ENCODE peak calls at places on chromosomes 4 and X, in six cellular contexts. One of them, this sample, is unnamed.

GRCh38 chrX:39397561-39398200 is 596.4 kb downstream of the MID1IP1 start:
- DNase-seq in fibroblast of lung: no peak
- DNase-seq in EL: no peak
- DNase-seq in GM20000: no peak
- DNase-seq in ELR: no peak
- DNase-seq in NCI-H1092: peak
- DNase-seq in this sample: no peak

GRCh38 chr4:66575024-66575696 is 904.9 kb upstream of the EPHA5 start:
- DNase-seq in ELR: peak
- DNase-seq in EL: peak
- DNase-seq in NCI-H1092: no peak
- DNase-seq in fibroblast of lung: peak
- DNase-seq in GM20000: no peak
- DNase-seq in this sample: no peak

GRCh38 chr4:117154251-117154650 is 68.9 kb upstream of the TRAM1L1 start:
- DNase-seq in EL: no peak
- DNase-seq in NCI-H1092: no peak
- DNase-seq in GM20000: no peak
- DNase-seq in fibroblast of lung: no peak
- DNase-seq in ELR: no peak
- DNase-seq in this sample: no peak

GRCh38 chr4:89166971-89167475 is 55.7 kb downstream of the TIGD2 start:
- DNase-seq in fibroblast of lung: peak
- DNase-seq in ELR: no peak
- DNase-seq in GM20000: no peak
- DNase-seq in EL: no peak
- DNase-seq in NCI-H1092: no peak
- DNase-seq in this sample: peak

GRCh38 chrX:1316527-1316926 is 20.1 kb upstream of the IL3RA start:
- DNase-seq in NCI-H1092: no peak
- DNase-seq in ELR: no peak
- DNase-seq in EL: no peak
- DNase-seq in fibroblast of lung: no peak
- DNase-seq in GM20000: no peak
- DNase-seq in this sample: no peak

GRCh38 chr4:38663021-38663800 is 788 bp upstream of the KLF3 start:
- DNase-seq in GM20000: no peak
- DNase-seq in fibroblast of lung: peak
- DNase-seq in ELR: no peak
- DNase-seq in NCI-H1092: no peak
- DNase-seq in EL: no peak
- DNase-seq in this sample: peak

GRCh38 chr4:52588097-52588496 is 71.0 kb downstream of the USP46 start:
- DNase-seq in fibroblast of lung: peak
- DNase-seq in EL: peak
- DNase-seq in ELR: peak
- DNase-seq in NCI-H1092: peak
- DNase-seq in GM20000: peak
- DNase-seq in this sample: no peak

GRCh38 chr4:52015366-52015765 is 4.8 kb downstream of the LRRC66 start:
- DNase-seq in EL: no peak
- DNase-seq in GM20000: no peak
- DNase-seq in fibroblast of lung: peak
- DNase-seq in ELR: peak
- DNase-seq in NCI-H1092: no peak
- DNase-seq in this sample: no peak

GRCh38 chrX:71540801-71541545 is 8.1 kb downstream of the OGT start:
- DNase-seq in ELR: no peak
- DNase-seq in fibroblast of lung: no peak
- DNase-seq in NCI-H1092: no peak
- DNase-seq in EL: no peak
- DNase-seq in GM20000: peak
- DNase-seq in this sample: no peak

GRCh38 chr4:146333187-146333894 is 119.0 kb downstream of the REELD1 start:
- DNase-seq in fibroblast of lung: peak
- DNase-seq in GM20000: peak
- DNase-seq in NCI-H1092: no peak
- DNase-seq in EL: peak
- DNase-seq in ELR: peak
- DNase-seq in this sample: no peak

GRCh38 chr4:182297659-182298058 is 54.5 kb downstream of the TENM3 start:
- DNase-seq in NCI-H1092: no peak
- DNase-seq in EL: peak
- DNase-seq in GM20000: no peak
- DNase-seq in fibroblast of lung: peak
- DNase-seq in ELR: peak
- DNase-seq in this sample: no peak

GRCh38 chr4:8547108-8547911 is 32.9 kb upstream of the GPR78 start:
- DNase-seq in EL: peak
- DNase-seq in ELR: peak
- DNase-seq in fibroblast of lung: peak
- DNase-seq in NCI-H1092: no peak
- DNase-seq in GM20000: peak
- DNase-seq in this sample: peak

GRCh38 chr4:112190684-112191083 is 40.9 kb upstream of the AP1AR start:
- DNase-seq in GM20000: no peak
- DNase-seq in ELR: no peak
- DNase-seq in EL: no peak
- DNase-seq in fibroblast of lung: no peak
- DNase-seq in NCI-H1092: no peak
- DNase-seq in this sample: no peak

GRCh38 chrX:54288277-54288676 is 69.6 kb downstream of the WNK3 start:
- DNase-seq in EL: no peak
- DNase-seq in GM20000: no peak
- DNase-seq in ELR: peak
- DNase-seq in fibroblast of lung: no peak
- DNase-seq in NCI-H1092: no peak
- DNase-seq in this sample: no peak

GRCh38 chrX:110310000-110310790 is 7.7 kb downstream of the AMMECR1 start:
- DNase-seq in NCI-H1092: no peak
- DNase-seq in fibroblast of lung: no peak
- DNase-seq in ELR: no peak
- DNase-seq in GM20000: no peak
- DNase-seq in EL: no peak
- DNase-seq in this sample: no peak

GRCh38 chr4:1793496-1793840 is 375 bp downstream of the FGFR3 start:
- DNase-seq in EL: peak
- DNase-seq in GM20000: peak
- DNase-seq in fibroblast of lung: peak
- DNase-seq in NCI-H1092: no peak
- DNase-seq in ELR: peak
- DNase-seq in this sample: no peak

GRCh38 chr4:61411241-61411640 is 211.1 kb downstream of the ADGRL3 start:
- DNase-seq in ELR: no peak
- DNase-seq in GM20000: no peak
- DNase-seq in fibroblast of lung: no peak
- DNase-seq in EL: no peak
- DNase-seq in NCI-H1092: no peak
- DNase-seq in this sample: no peak

GRCh38 chr4:188534917-188535316 is 395.7 kb downstream of the TRIML1 start:
- DNase-seq in fibroblast of lung: no peak
- DNase-seq in GM20000: no peak
- DNase-seq in EL: no peak
- DNase-seq in ELR: no peak
- DNase-seq in NCI-H1092: no peak
- DNase-seq in this sample: no peak

GRCh38 chrX:112147206-112147605 is 64.6 kb upstream of the TRPC5 start:
- DNase-seq in EL: no peak
- DNase-seq in fibroblast of lung: peak
- DNase-seq in NCI-H1092: no peak
- DNase-seq in ELR: peak
- DNase-seq in GM20000: peak
- DNase-seq in this sample: no peak

GRCh38 chr4:152989554-152989970 is 53.4 kb downstream of the FHDC1 start:
- DNase-seq in EL: no peak
- DNase-seq in ELR: no peak
- DNase-seq in NCI-H1092: no peak
- DNase-seq in GM20000: no peak
- DNase-seq in fibroblast of lung: no peak
- DNase-seq in this sample: no peak

GRCh38 chrX:348461-349117 is 30.0 kb upstream of the GTPBP6 start:
- DNase-seq in GM20000: no peak
- DNase-seq in EL: no peak
- DNase-seq in NCI-H1092: no peak
- DNase-seq in fibroblast of lung: no peak
- DNase-seq in ELR: no peak
- DNase-seq in this sample: peak

GRCh38 chrX:104987063-104987462 is 233.4 kb downstream of the TEX13A start:
- DNase-seq in fibroblast of lung: peak
- DNase-seq in GM20000: no peak
- DNase-seq in NCI-H1092: no peak
- DNase-seq in ELR: no peak
- DNase-seq in EL: no peak
- DNase-seq in this sample: peak

GRCh38 chr4:118270492-118270891 is 82.3 kb downstream of the PRSS12 start:
- DNase-seq in EL: peak
- DNase-seq in ELR: peak
- DNase-seq in GM20000: peak
- DNase-seq in NCI-H1092: no peak
- DNase-seq in fibroblast of lung: peak
- DNase-seq in this sample: peak

GRCh38 chr4:84324303-84324702 is 174.8 kb downstream of the NKX6-1 start:
- DNase-seq in GM20000: no peak
- DNase-seq in NCI-H1092: no peak
- DNase-seq in fibroblast of lung: no peak
- DNase-seq in EL: no peak
- DNase-seq in ELR: no peak
- DNase-seq in this sample: no peak

GRCh38 chr4:113645771-113646455 is 115.6 kb downstream of the CAMK2D start:
- DNase-seq in ELR: peak
- DNase-seq in EL: peak
- DNase-seq in GM20000: no peak
- DNase-seq in fibroblast of lung: peak
- DNase-seq in NCI-H1092: peak
- DNase-seq in this sample: peak

GRCh38 chr4:121668368-121669162 is 28.2 kb downstream of the ANXA5 start:
- DNase-seq in ELR: peak
- DNase-seq in EL: peak
- DNase-seq in GM20000: no peak
- DNase-seq in NCI-H1092: no peak
- DNase-seq in fibroblast of lung: peak
- DNase-seq in this sample: peak

GRCh38 chr4:48546336-48546735 is 56.3 kb downstream of the ZAR1 start:
- DNase-seq in GM20000: no peak
- DNase-seq in fibroblast of lung: peak
- DNase-seq in EL: peak
- DNase-seq in NCI-H1092: no peak
- DNase-seq in ELR: peak
- DNase-seq in this sample: peak

GRCh38 chr4:172830295-172830764 is 338.3 kb upstream of the GALNT7 start:
- DNase-seq in fibroblast of lung: no peak
- DNase-seq in NCI-H1092: peak
- DNase-seq in EL: peak
- DNase-seq in GM20000: peak
- DNase-seq in ELR: peak
- DNase-seq in this sample: peak

GRCh38 chrX:2577844-2578444 is 77.2 kb upstream of the DHRSX start:
- DNase-seq in ELR: no peak
- DNase-seq in NCI-H1092: no peak
- DNase-seq in GM20000: no peak
- DNase-seq in fibroblast of lung: no peak
- DNase-seq in EL: no peak
- DNase-seq in this sample: no peak

GRCh38 chrX:6826856-6827255 is 291.9 kb upstream of the VCX3A start:
- DNase-seq in fibroblast of lung: no peak
- DNase-seq in ELR: no peak
- DNase-seq in NCI-H1092: no peak
- DNase-seq in EL: no peak
- DNase-seq in GM20000: no peak
- DNase-seq in this sample: no peak

GRCh38 chr4:18105023-18106011 is 83.8 kb upstream of the LCORL start:
- DNase-seq in ELR: no peak
- DNase-seq in EL: no peak
- DNase-seq in NCI-H1092: no peak
- DNase-seq in fibroblast of lung: no peak
- DNase-seq in GM20000: peak
- DNase-seq in this sample: no peak

GRCh38 chrX:71282514-71283408 is 674 bp upstream of the NONO start:
- DNase-seq in NCI-H1092: no peak
- DNase-seq in fibroblast of lung: peak
- DNase-seq in EL: no peak
- DNase-seq in GM20000: peak
- DNase-seq in ELR: peak
- DNase-seq in this sample: peak

GRCh38 chr4:5885733-5886132 is 7.2 kb downstream of the CRMP1 start:
- DNase-seq in GM20000: no peak
- DNase-seq in fibroblast of lung: no peak
- DNase-seq in NCI-H1092: no peak
- DNase-seq in ELR: no peak
- DNase-seq in EL: no peak
- DNase-seq in this sample: no peak

GRCh38 chr4:1204828-1205591 is 32.6 kb upstream of the SPON2 start:
- DNase-seq in NCI-H1092: no peak
- DNase-seq in GM20000: no peak
- DNase-seq in fibroblast of lung: no peak
- DNase-seq in EL: no peak
- DNase-seq in ELR: no peak
- DNase-seq in this sample: no peak

GRCh38 chrX:134431894-134432293 is 28.1 kb upstream of the HPRT1 start:
- DNase-seq in EL: peak
- DNase-seq in GM20000: no peak
- DNase-seq in fibroblast of lung: peak
- DNase-seq in ELR: peak
- DNase-seq in NCI-H1092: no peak
- DNase-seq in this sample: no peak

GRCh38 chr4:155772459-155773195 is 13.8 kb downstream of the GUCY1B1 start:
- DNase-seq in fibroblast of lung: no peak
- DNase-seq in NCI-H1092: no peak
- DNase-seq in EL: no peak
- DNase-seq in GM20000: no peak
- DNase-seq in ELR: no peak
- DNase-seq in this sample: no peak

GRCh38 chr4:156516698-156517097 is 454.9 kb downstream of the PDGFC start:
- DNase-seq in NCI-H1092: no peak
- DNase-seq in ELR: no peak
- DNase-seq in EL: no peak
- DNase-seq in GM20000: no peak
- DNase-seq in fibroblast of lung: peak
- DNase-seq in this sample: no peak

GRCh38 chr4:162164881-162165528 is 1.2 kb upstream of the FSTL5 start:
- DNase-seq in GM20000: no peak
- DNase-seq in NCI-H1092: no peak
- DNase-seq in EL: no peak
- DNase-seq in ELR: peak
- DNase-seq in fibroblast of lung: peak
- DNase-seq in this sample: no peak

This sample was measured in kidney glomerular epithelial cell.